ENCODE peak calls at places on chromosomes 6 and 20, in eight cellular contexts. One of them, this sample, is unnamed.
A peak's percentile ranks its signal among the peaks of the same experiment; 100 is the strongest.

GRCh38 chr20:52536841-52537400 is 345.3 kb upstream of the ZFP64 start:
- DNase-seq in RWPE1: no peak
- DNase-seq in CD8-positive, alpha-beta T cell: no peak
- DNase-seq in GM12865: no peak
- DNase-seq in progenitor cell of endocrine pancreas: no peak
- DNase-seq in foreskin fibroblast: no peak
- DNase-seq in neural crest cell: no peak
- DNase-seq in left lung: peak; percentile 31
- DNase-seq in this sample: no peak

GRCh38 chr20:14142964-14143627 is 147.8 kb downstream of the MACROD2 start:
- DNase-seq in CD8-positive, alpha-beta T cell: no peak
- DNase-seq in progenitor cell of endocrine pancreas: no peak
- DNase-seq in left lung: no peak
- DNase-seq in neural crest cell: no peak
- DNase-seq in RWPE1: no peak
- DNase-seq in foreskin fibroblast: peak; percentile 73
- DNase-seq in GM12865: no peak
- DNase-seq in this sample: no peak

GRCh38 chr20:64102647-64103354 is 4.6 kb downstream of the NPBWR2 start:
- DNase-seq in progenitor cell of endocrine pancreas: no peak
- DNase-seq in RWPE1: no peak
- DNase-seq in GM12865: no peak
- DNase-seq in foreskin fibroblast: no peak
- DNase-seq in CD8-positive, alpha-beta T cell: no peak
- DNase-seq in left lung: peak; percentile 72
- DNase-seq in neural crest cell: no peak
- DNase-seq in this sample: no peak

GRCh38 chr6:108436771-108437170 is 123.9 kb upstream of the FOXO3 start:
- DNase-seq in neural crest cell: no peak
- DNase-seq in GM12865: no peak
- DNase-seq in foreskin fibroblast: no peak
- DNase-seq in progenitor cell of endocrine pancreas: no peak
- DNase-seq in CD8-positive, alpha-beta T cell: no peak
- DNase-seq in left lung: no peak
- DNase-seq in RWPE1: no peak
- DNase-seq in this sample: no peak

GRCh38 chr6:33740204-33740608 is 6.5 kb downstream of the IP6K3 start:
- DNase-seq in GM12865: no peak
- DNase-seq in neural crest cell: no peak
- DNase-seq in left lung: peak; percentile 67
- DNase-seq in CD8-positive, alpha-beta T cell: no peak
- DNase-seq in RWPE1: no peak
- DNase-seq in progenitor cell of endocrine pancreas: no peak
- DNase-seq in foreskin fibroblast: peak; percentile 66
- DNase-seq in this sample: peak; percentile 49

GRCh38 chr20:44282148-44282547 is 28.9 kb downstream of the FITM2 start:
- DNase-seq in left lung: no peak
- DNase-seq in CD8-positive, alpha-beta T cell: no peak
- DNase-seq in foreskin fibroblast: no peak
- DNase-seq in progenitor cell of endocrine pancreas: no peak
- DNase-seq in RWPE1: no peak
- DNase-seq in GM12865: no peak
- DNase-seq in neural crest cell: no peak
- DNase-seq in this sample: no peak

GRCh38 chr6:53869964-53870363 is 75.2 kb downstream of the LRRC1 start:
- DNase-seq in left lung: no peak
- DNase-seq in GM12865: no peak
- DNase-seq in CD8-positive, alpha-beta T cell: no peak
- DNase-seq in RWPE1: no peak
- DNase-seq in progenitor cell of endocrine pancreas: no peak
- DNase-seq in foreskin fibroblast: no peak
- DNase-seq in neural crest cell: no peak
- DNase-seq in this sample: no peak

GRCh38 chr20:38114353-38114791 is 50.7 kb downstream of the TGM2 start:
- DNase-seq in neural crest cell: no peak
- DNase-seq in left lung: no peak
- DNase-seq in progenitor cell of endocrine pancreas: no peak
- DNase-seq in CD8-positive, alpha-beta T cell: no peak
- DNase-seq in foreskin fibroblast: peak; percentile 76
- DNase-seq in RWPE1: no peak
- DNase-seq in GM12865: no peak
- DNase-seq in this sample: no peak

GRCh38 chr20:53069121-53069520 is 97.0 kb downstream of the TSHZ2 start:
- DNase-seq in left lung: no peak
- DNase-seq in CD8-positive, alpha-beta T cell: no peak
- DNase-seq in progenitor cell of endocrine pancreas: no peak
- DNase-seq in GM12865: no peak
- DNase-seq in RWPE1: no peak
- DNase-seq in neural crest cell: no peak
- DNase-seq in foreskin fibroblast: no peak
- DNase-seq in this sample: no peak

GRCh38 chr6:16222826-16223225 is 15.6 kb upstream of the GMPR start:
- DNase-seq in GM12865: no peak
- DNase-seq in RWPE1: no peak
- DNase-seq in neural crest cell: no peak
- DNase-seq in foreskin fibroblast: no peak
- DNase-seq in left lung: no peak
- DNase-seq in CD8-positive, alpha-beta T cell: no peak
- DNase-seq in progenitor cell of endocrine pancreas: no peak
- DNase-seq in this sample: no peak

GRCh38 chr6:50602191-50602810 is 111.0 kb upstream of the TFAP2D start:
- DNase-seq in neural crest cell: no peak
- DNase-seq in CD8-positive, alpha-beta T cell: no peak
- DNase-seq in left lung: no peak
- DNase-seq in foreskin fibroblast: peak; percentile 27
- DNase-seq in GM12865: peak; percentile 40
- DNase-seq in progenitor cell of endocrine pancreas: no peak
- DNase-seq in RWPE1: peak; percentile 8
- DNase-seq in this sample: no peak

GRCh38 chr6:33297406-33297955 is 1.3 kb downstream of the RGL2 start:
- DNase-seq in CD8-positive, alpha-beta T cell: no peak
- DNase-seq in RWPE1: peak; percentile 77
- DNase-seq in neural crest cell: no peak
- DNase-seq in left lung: peak; percentile 86
- DNase-seq in foreskin fibroblast: peak; percentile 39
- DNase-seq in progenitor cell of endocrine pancreas: no peak
- DNase-seq in GM12865: no peak
- DNase-seq in this sample: no peak

GRCh38 chr6:142537612-142538478 is 236.0 kb downstream of the ADGRG6 start:
- DNase-seq in GM12865: peak; percentile 35
- DNase-seq in RWPE1: no peak
- DNase-seq in progenitor cell of endocrine pancreas: no peak
- DNase-seq in CD8-positive, alpha-beta T cell: no peak
- DNase-seq in left lung: no peak
- DNase-seq in neural crest cell: no peak
- DNase-seq in foreskin fibroblast: peak; percentile 15
- DNase-seq in this sample: no peak

GRCh38 chr20:38520261-38520660 is 47.6 kb downstream of the RALGAPB start:
- DNase-seq in left lung: no peak
- DNase-seq in neural crest cell: no peak
- DNase-seq in CD8-positive, alpha-beta T cell: no peak
- DNase-seq in foreskin fibroblast: no peak
- DNase-seq in RWPE1: peak; percentile 57
- DNase-seq in progenitor cell of endocrine pancreas: no peak
- DNase-seq in GM12865: no peak
- DNase-seq in this sample: no peak

GRCh38 chr6:85660181-85660611 is 17.5 kb upstream of the SYNCRIP start:
- DNase-seq in foreskin fibroblast: peak; percentile 96
- DNase-seq in neural crest cell: no peak
- DNase-seq in progenitor cell of endocrine pancreas: no peak
- DNase-seq in CD8-positive, alpha-beta T cell: no peak
- DNase-seq in RWPE1: peak; percentile 82
- DNase-seq in GM12865: no peak
- DNase-seq in left lung: no peak
- DNase-seq in this sample: no peak

GRCh38 chr6:81696505-81696904 is 56.0 kb downstream of the TENT5A start:
- DNase-seq in RWPE1: no peak
- DNase-seq in CD8-positive, alpha-beta T cell: no peak
- DNase-seq in progenitor cell of endocrine pancreas: no peak
- DNase-seq in foreskin fibroblast: peak; percentile 4
- DNase-seq in neural crest cell: no peak
- DNase-seq in GM12865: peak; percentile 44
- DNase-seq in left lung: no peak
- DNase-seq in this sample: no peak

GRCh38 chr6:137291441-137291840 is 72.3 kb upstream of the IFNGR1 start:
- DNase-seq in progenitor cell of endocrine pancreas: no peak
- DNase-seq in CD8-positive, alpha-beta T cell: no peak
- DNase-seq in GM12865: peak; percentile 21
- DNase-seq in left lung: no peak
- DNase-seq in neural crest cell: no peak
- DNase-seq in RWPE1: peak; percentile 38
- DNase-seq in foreskin fibroblast: peak; percentile 78
- DNase-seq in this sample: no peak

GRCh38 chr6:155481215-155481614 is 25.6 kb upstream of the NOX3 start:
- DNase-seq in neural crest cell: no peak
- DNase-seq in left lung: no peak
- DNase-seq in GM12865: no peak
- DNase-seq in foreskin fibroblast: peak; percentile 74
- DNase-seq in CD8-positive, alpha-beta T cell: no peak
- DNase-seq in RWPE1: no peak
- DNase-seq in progenitor cell of endocrine pancreas: no peak
- DNase-seq in this sample: no peak

DNA sequence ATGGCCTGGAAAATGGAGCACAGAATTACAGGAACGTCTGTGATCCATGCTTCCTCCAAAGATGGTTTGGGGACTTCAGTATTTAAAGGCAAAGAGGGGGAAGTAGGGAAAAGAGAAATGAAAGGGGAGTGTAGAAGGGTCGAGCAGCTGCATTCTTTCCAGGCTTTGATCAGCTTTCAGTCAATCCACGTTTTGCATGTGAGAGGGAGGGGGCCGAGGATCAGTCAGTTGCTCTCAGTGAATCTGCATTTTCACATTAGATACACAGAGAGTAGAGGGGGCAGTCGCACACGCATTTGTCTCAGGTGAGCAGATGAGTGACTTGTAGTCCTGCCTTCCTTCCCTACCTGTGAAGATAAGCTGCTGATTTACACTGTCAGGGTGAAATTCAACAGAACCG is 78.8 kb downstream of the FOXF2 start:
- DNase-seq in CD8-positive, alpha-beta T cell: no peak
- DNase-seq in RWPE1: no peak
- DNase-seq in foreskin fibroblast: no peak
- DNase-seq in left lung: no peak
- DNase-seq in GM12865: no peak
- DNase-seq in progenitor cell of endocrine pancreas: no peak
- DNase-seq in neural crest cell: no peak
- DNase-seq in this sample: no peak
- TF ChIP-seq CTCF in CD8-positive, alpha-beta T cell: no peak
- TF ChIP-seq CTCF in RWPE1: no peak
- TF ChIP-seq CTCF in foreskin fibroblast: no peak
- TF ChIP-seq CTCF in left lung: no peak
- TF ChIP-seq CTCF in GM12865: no peak
- TF ChIP-seq CTCF in progenitor cell of endocrine pancreas: no peak
- TF ChIP-seq CTCF in neural crest cell: no peak
- TF ChIP-seq CTCF in this sample: no peak

DNA sequence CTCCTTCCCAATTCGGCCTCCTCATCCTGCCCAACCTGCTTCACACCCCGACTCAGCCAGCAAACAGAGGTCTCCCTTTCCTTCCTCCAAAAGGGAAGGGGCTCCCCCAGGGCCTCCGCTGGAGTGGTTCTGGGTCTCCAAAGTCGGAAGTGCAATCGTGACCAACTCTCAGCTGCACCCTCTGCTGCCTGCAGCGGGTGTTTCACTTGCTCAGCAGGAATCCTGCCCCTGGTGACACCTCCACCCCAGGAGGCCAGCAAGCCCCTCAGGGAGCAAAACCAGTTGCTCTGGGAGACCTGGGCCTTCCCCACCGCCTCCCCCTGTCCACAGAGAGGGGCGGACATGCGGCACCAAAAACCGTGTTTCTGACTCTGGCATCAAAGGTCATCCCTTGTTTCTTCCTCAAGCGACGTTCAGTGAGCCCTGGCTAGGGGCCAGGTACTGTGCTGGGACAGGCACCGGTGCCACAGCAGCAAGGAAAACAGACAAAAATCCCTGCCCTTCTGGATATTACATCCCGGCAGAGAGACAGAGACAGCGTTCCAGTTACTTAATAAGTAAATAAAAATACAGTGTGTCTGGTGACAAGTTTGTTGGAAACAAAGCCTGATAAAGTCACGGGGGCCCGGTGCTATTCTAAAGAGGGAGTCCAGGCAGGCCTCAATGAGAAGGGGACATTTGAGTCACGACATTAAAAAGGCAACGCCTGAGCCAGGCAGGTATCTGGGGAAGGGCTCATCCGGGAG is 219.0 kb downstream of the BMP7 start:
- DNase-seq in progenitor cell of endocrine pancreas: no peak
- DNase-seq in foreskin fibroblast: no peak
- DNase-seq in GM12865: no peak
- DNase-seq in CD8-positive, alpha-beta T cell: no peak
- DNase-seq in RWPE1: peak; percentile 57
- DNase-seq in left lung: no peak
- DNase-seq in neural crest cell: no peak
- DNase-seq in this sample: no peak
- TF ChIP-seq CTCF in progenitor cell of endocrine pancreas: peak; percentile 34
- TF ChIP-seq CTCF in foreskin fibroblast: peak; percentile 30
- TF ChIP-seq CTCF in GM12865: no peak
- TF ChIP-seq CTCF in CD8-positive, alpha-beta T cell: no peak
- TF ChIP-seq CTCF in RWPE1: peak; percentile 24
- TF ChIP-seq CTCF in left lung: no peak
- TF ChIP-seq CTCF in neural crest cell: peak; percentile 58
- TF ChIP-seq CTCF in this sample: no peak

DNA sequence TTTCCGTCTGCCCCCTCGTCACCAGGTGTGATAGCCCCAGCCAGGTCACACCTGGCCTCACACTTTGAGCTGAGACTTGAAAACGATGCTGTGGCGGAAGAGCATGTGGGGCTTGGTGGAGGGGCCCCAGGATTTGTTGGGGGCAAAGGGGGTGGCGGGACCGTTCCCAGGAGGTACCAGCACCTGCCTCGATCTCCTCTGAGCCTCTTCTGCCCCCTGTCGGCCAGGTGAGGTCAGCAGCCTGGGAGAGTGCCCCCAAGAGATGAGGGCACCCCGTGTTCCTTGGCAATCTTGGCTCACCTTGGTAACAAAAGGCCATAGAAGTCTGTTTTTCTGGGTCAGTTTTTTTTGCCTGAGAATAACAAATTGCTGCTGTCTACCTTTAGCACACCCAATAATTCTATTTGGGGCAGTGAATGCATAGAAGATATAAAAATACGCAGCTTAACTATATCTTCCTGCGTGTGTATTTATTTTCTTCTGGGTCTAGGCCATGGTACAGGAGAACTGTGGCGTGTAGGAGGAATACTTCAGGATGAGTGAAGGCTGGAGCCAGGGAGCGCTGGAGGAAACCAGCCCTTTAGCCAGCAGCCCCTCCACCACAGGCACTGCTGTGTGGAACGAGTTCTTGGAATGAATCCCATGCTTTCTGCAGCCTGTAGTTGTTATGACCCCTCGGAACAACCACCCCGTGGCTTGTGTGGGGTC is 25.2 kb downstream of the SPATA2 start:
- DNase-seq in RWPE1: peak; percentile 59
- DNase-seq in progenitor cell of endocrine pancreas: no peak
- DNase-seq in foreskin fibroblast: no peak
- DNase-seq in neural crest cell: no peak
- DNase-seq in left lung: no peak
- DNase-seq in GM12865: no peak
- DNase-seq in CD8-positive, alpha-beta T cell: no peak
- DNase-seq in this sample: no peak
- TF ChIP-seq CTCF in RWPE1: peak; percentile 83
- TF ChIP-seq CTCF in progenitor cell of endocrine pancreas: peak; percentile 37
- TF ChIP-seq CTCF in foreskin fibroblast: no peak
- TF ChIP-seq CTCF in neural crest cell: peak; percentile 46
- TF ChIP-seq CTCF in left lung: peak; percentile 15
- TF ChIP-seq CTCF in GM12865: peak; percentile 14
- TF ChIP-seq CTCF in CD8-positive, alpha-beta T cell: no peak
- TF ChIP-seq CTCF in this sample: peak; percentile 6

GRCh38 chr20:62885808-62886708 is 24.4 kb upstream of the TCFL5 start:
- DNase-seq in CD8-positive, alpha-beta T cell: no peak
- DNase-seq in foreskin fibroblast: no peak
- DNase-seq in RWPE1: no peak
- DNase-seq in neural crest cell: no peak
- DNase-seq in left lung: peak; percentile 62
- DNase-seq in GM12865: no peak
- DNase-seq in progenitor cell of endocrine pancreas: no peak
- DNase-seq in this sample: no peak
- TF ChIP-seq CTCF in CD8-positive, alpha-beta T cell: no peak
- TF ChIP-seq CTCF in foreskin fibroblast: no peak
- TF ChIP-seq CTCF in RWPE1: no peak
- TF ChIP-seq CTCF in neural crest cell: no peak
- TF ChIP-seq CTCF in left lung: no peak
- TF ChIP-seq CTCF in GM12865: no peak
- TF ChIP-seq CTCF in progenitor cell of endocrine pancreas: no peak
- TF ChIP-seq CTCF in this sample: no peak